ENCODE peak calls at places on chromosomes 7 and 10, in nine cellular contexts. One of them, this sample, is unnamed.

GRCh38 chr7:107810626-107811025 is 7.6 kb upstream of the SLC26A3 start:
- DNase-seq in H54: no peak
- DNase-seq in K562: no peak
- DNase-seq in tibial nerve: no peak
- DNase-seq in lower leg skin: no peak
- DNase-seq in esophagus squamous epithelium: no peak
- DNase-seq in heart left ventricle: no peak
- DNase-seq in A549: no peak
- DNase-seq in upper lobe of left lung: no peak
- DNase-seq in this sample: peak

GRCh38 chr7:95545007-95545615 is 51.2 kb downstream of the PDK4 start:
- DNase-seq in H54: peak
- DNase-seq in K562: no peak
- DNase-seq in tibial nerve: no peak
- DNase-seq in lower leg skin: peak
- DNase-seq in esophagus squamous epithelium: no peak
- DNase-seq in heart left ventricle: peak
- DNase-seq in A549: peak
- DNase-seq in upper lobe of left lung: peak
- DNase-seq in this sample: peak

GRCh38 chr10:133608855-133609254 is 17.7 kb downstream of the FRG2B start:
- DNase-seq in H54: no peak
- DNase-seq in K562: no peak
- DNase-seq in tibial nerve: no peak
- DNase-seq in lower leg skin: no peak
- DNase-seq in esophagus squamous epithelium: no peak
- DNase-seq in heart left ventricle: no peak
- DNase-seq in A549: peak
- DNase-seq in upper lobe of left lung: no peak
- DNase-seq in this sample: no peak

GRCh38 chr7:132053871-132054270 is 497.4 kb upstream of the PODXL start:
- DNase-seq in H54: no peak
- DNase-seq in K562: no peak
- DNase-seq in tibial nerve: no peak
- DNase-seq in lower leg skin: no peak
- DNase-seq in esophagus squamous epithelium: no peak
- DNase-seq in heart left ventricle: no peak
- DNase-seq in A549: no peak
- DNase-seq in upper lobe of left lung: no peak
- DNase-seq in this sample: no peak

GRCh38 chr10:3099291-3100092 is 32.1 kb downstream of the PFKP start:
- DNase-seq in H54: no peak
- DNase-seq in K562: no peak
- DNase-seq in tibial nerve: no peak
- DNase-seq in lower leg skin: no peak
- DNase-seq in esophagus squamous epithelium: no peak
- DNase-seq in heart left ventricle: no peak
- DNase-seq in A549: no peak
- DNase-seq in upper lobe of left lung: peak
- DNase-seq in this sample: no peak

GRCh38 chr10:9299966-9300365 is 1245.5 kb downstream of the GATA3 start:
- DNase-seq in H54: no peak
- DNase-seq in K562: no peak
- DNase-seq in tibial nerve: no peak
- DNase-seq in lower leg skin: no peak
- DNase-seq in esophagus squamous epithelium: no peak
- DNase-seq in heart left ventricle: no peak
- DNase-seq in A549: no peak
- DNase-seq in upper lobe of left lung: no peak
- DNase-seq in this sample: no peak

GRCh38 chr7:2496375-2496774 is 20.2 kb upstream of the GRIFIN start:
- DNase-seq in H54: no peak
- DNase-seq in K562: no peak
- DNase-seq in tibial nerve: no peak
- DNase-seq in lower leg skin: no peak
- DNase-seq in esophagus squamous epithelium: no peak
- DNase-seq in heart left ventricle: no peak
- DNase-seq in A549: no peak
- DNase-seq in upper lobe of left lung: no peak
- DNase-seq in this sample: no peak

GRCh38 chr10:24483701-24484100 is 240.0 kb downstream of the ARHGAP21 start:
- DNase-seq in H54: peak
- DNase-seq in K562: no peak
- DNase-seq in tibial nerve: no peak
- DNase-seq in lower leg skin: peak
- DNase-seq in esophagus squamous epithelium: no peak
- DNase-seq in heart left ventricle: no peak
- DNase-seq in A549: peak
- DNase-seq in upper lobe of left lung: peak
- DNase-seq in this sample: peak

GRCh38 chr7:148620749-148621372 is 30.3 kb downstream of the C7orf33 start:
- DNase-seq in H54: peak
- DNase-seq in K562: no peak
- DNase-seq in tibial nerve: no peak
- DNase-seq in lower leg skin: no peak
- DNase-seq in esophagus squamous epithelium: no peak
- DNase-seq in heart left ventricle: no peak
- DNase-seq in A549: peak
- DNase-seq in upper lobe of left lung: no peak
- DNase-seq in this sample: no peak

GRCh38 chr10:22628309-22628708 is 86.1 kb downstream of the PIP4K2A start:
- DNase-seq in H54: no peak
- DNase-seq in K562: no peak
- DNase-seq in tibial nerve: no peak
- DNase-seq in lower leg skin: no peak
- DNase-seq in esophagus squamous epithelium: no peak
- DNase-seq in heart left ventricle: no peak
- DNase-seq in A549: no peak
- DNase-seq in upper lobe of left lung: no peak
- DNase-seq in this sample: no peak

GRCh38 chr10:44278669-44279337 is 106.1 kb downstream of the CXCL12 start:
- DNase-seq in H54: peak
- DNase-seq in K562: no peak
- DNase-seq in tibial nerve: no peak
- DNase-seq in lower leg skin: no peak
- DNase-seq in esophagus squamous epithelium: no peak
- DNase-seq in heart left ventricle: no peak
- DNase-seq in A549: no peak
- DNase-seq in upper lobe of left lung: no peak
- DNase-seq in this sample: no peak

GRCh38 chr7:37360469-37360868 is 88.2 kb downstream of the ELMO1 start:
- DNase-seq in H54: no peak
- DNase-seq in K562: no peak
- DNase-seq in tibial nerve: no peak
- DNase-seq in lower leg skin: no peak
- DNase-seq in esophagus squamous epithelium: no peak
- DNase-seq in heart left ventricle: no peak
- DNase-seq in A549: no peak
- DNase-seq in upper lobe of left lung: no peak
- DNase-seq in this sample: no peak

GRCh38 chr10:78215645-78216044 is 182.0 kb downstream of the RPS24 start:
- DNase-seq in H54: no peak
- DNase-seq in K562: no peak
- DNase-seq in tibial nerve: peak
- DNase-seq in lower leg skin: peak
- DNase-seq in esophagus squamous epithelium: no peak
- DNase-seq in heart left ventricle: peak
- DNase-seq in A549: no peak
- DNase-seq in upper lobe of left lung: no peak
- DNase-seq in this sample: no peak

GRCh38 chr10:9535744-9536143 is 1481.3 kb downstream of the GATA3 start:
- DNase-seq in H54: no peak
- DNase-seq in K562: no peak
- DNase-seq in tibial nerve: no peak
- DNase-seq in lower leg skin: no peak
- DNase-seq in esophagus squamous epithelium: no peak
- DNase-seq in heart left ventricle: no peak
- DNase-seq in A549: no peak
- DNase-seq in upper lobe of left lung: no peak
- DNase-seq in this sample: no peak

DNA sequence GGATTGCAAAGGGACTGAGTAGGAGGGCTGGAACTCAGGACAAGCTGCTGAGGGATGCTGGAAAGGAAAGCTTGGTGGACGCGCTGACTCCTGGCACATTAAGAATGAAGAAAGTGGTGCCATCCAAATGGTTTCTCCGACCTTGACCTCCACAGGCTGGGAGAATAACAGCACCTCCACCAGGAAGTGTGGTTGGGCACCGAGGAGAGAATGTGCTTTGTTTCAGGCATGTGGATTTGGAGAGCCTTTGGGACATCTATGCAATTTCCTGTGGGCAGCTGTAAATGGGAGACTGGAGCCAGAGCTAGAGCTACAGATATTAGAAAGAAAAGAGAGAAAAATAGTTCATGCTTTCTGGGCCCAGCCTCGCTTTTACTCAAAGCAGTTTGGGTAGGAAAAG is 29.8 kb upstream of the HABP2 start:
- DNase-seq in H54: no peak
- DNase-seq in K562: no peak
- DNase-seq in tibial nerve: no peak
- DNase-seq in lower leg skin: no peak
- DNase-seq in esophagus squamous epithelium: no peak
- DNase-seq in heart left ventricle: no peak
- DNase-seq in A549: no peak
- DNase-seq in upper lobe of left lung: peak
- DNase-seq in this sample: no peak
- TF ChIP-seq POLR2A in H54: no peak
- TF ChIP-seq POLR2A in K562: no peak
- TF ChIP-seq POLR2A in tibial nerve: no peak
- TF ChIP-seq POLR2A in lower leg skin: no peak
- TF ChIP-seq POLR2A in esophagus squamous epithelium: no peak
- TF ChIP-seq POLR2A in heart left ventricle: no peak
- TF ChIP-seq POLR2A in A549: no peak
- TF ChIP-seq POLR2A in upper lobe of left lung: no peak
- TF ChIP-seq POLR2A in this sample: no peak

GRCh38 chr10:110502851-110503301 is 5.2 kb downstream of the DUSP5 start:
- DNase-seq in H54: no peak
- DNase-seq in K562: no peak
- DNase-seq in tibial nerve: no peak
- DNase-seq in lower leg skin: peak
- DNase-seq in esophagus squamous epithelium: no peak
- DNase-seq in heart left ventricle: peak
- DNase-seq in A549: peak
- DNase-seq in upper lobe of left lung: peak
- DNase-seq in this sample: no peak
- TF ChIP-seq POLR2A in H54: no peak
- TF ChIP-seq POLR2A in K562: no peak
- TF ChIP-seq POLR2A in tibial nerve: no peak
- TF ChIP-seq POLR2A in lower leg skin: no peak
- TF ChIP-seq POLR2A in esophagus squamous epithelium: no peak
- TF ChIP-seq POLR2A in heart left ventricle: no peak
- TF ChIP-seq POLR2A in A549: no peak
- TF ChIP-seq POLR2A in upper lobe of left lung: no peak
- TF ChIP-seq POLR2A in this sample: no peak

GRCh38 chr10:53489783-53490182 is 717.2 kb upstream of the MBL2 start:
- DNase-seq in H54: no peak
- DNase-seq in K562: no peak
- DNase-seq in tibial nerve: no peak
- DNase-seq in lower leg skin: no peak
- DNase-seq in esophagus squamous epithelium: no peak
- DNase-seq in heart left ventricle: no peak
- DNase-seq in A549: no peak
- DNase-seq in upper lobe of left lung: no peak
- DNase-seq in this sample: no peak
- TF ChIP-seq POLR2A in H54: no peak
- TF ChIP-seq POLR2A in K562: no peak
- TF ChIP-seq POLR2A in tibial nerve: no peak
- TF ChIP-seq POLR2A in lower leg skin: no peak
- TF ChIP-seq POLR2A in esophagus squamous epithelium: no peak
- TF ChIP-seq POLR2A in heart left ventricle: no peak
- TF ChIP-seq POLR2A in A549: no peak
- TF ChIP-seq POLR2A in upper lobe of left lung: no peak
- TF ChIP-seq POLR2A in this sample: no peak

GRCh38 chr7:105672820-105673219 is 91.5 kb upstream of the EFCAB10 start:
- DNase-seq in H54: no peak
- DNase-seq in K562: no peak
- DNase-seq in tibial nerve: no peak
- DNase-seq in lower leg skin: no peak
- DNase-seq in esophagus squamous epithelium: no peak
- DNase-seq in heart left ventricle: no peak
- DNase-seq in A549: no peak
- DNase-seq in upper lobe of left lung: no peak
- DNase-seq in this sample: no peak

GRCh38 chr7:105677395-105677701 is 96.1 kb upstream of the EFCAB10 start:
- DNase-seq in H54: no peak
- DNase-seq in K562: no peak
- DNase-seq in tibial nerve: no peak
- DNase-seq in lower leg skin: no peak
- DNase-seq in esophagus squamous epithelium: no peak
- DNase-seq in heart left ventricle: no peak
- DNase-seq in A549: no peak
- DNase-seq in upper lobe of left lung: no peak
- DNase-seq in this sample: no peak

GRCh38 chr7:105674200-105675030 is 93.1 kb upstream of the EFCAB10 start:
- DNase-seq in H54: no peak
- DNase-seq in K562: no peak
- DNase-seq in tibial nerve: no peak
- DNase-seq in lower leg skin: no peak
- DNase-seq in esophagus squamous epithelium: no peak
- DNase-seq in heart left ventricle: no peak
- DNase-seq in A549: no peak
- DNase-seq in upper lobe of left lung: no peak
- DNase-seq in this sample: no peak

GRCh38 chr7:105675873-105676484 is 94.7 kb upstream of the EFCAB10 start:
- DNase-seq in H54: no peak
- DNase-seq in K562: no peak
- DNase-seq in tibial nerve: no peak
- DNase-seq in lower leg skin: no peak
- DNase-seq in esophagus squamous epithelium: no peak
- DNase-seq in heart left ventricle: peak
- DNase-seq in A549: no peak
- DNase-seq in upper lobe of left lung: peak
- DNase-seq in this sample: no peak

DNA sequence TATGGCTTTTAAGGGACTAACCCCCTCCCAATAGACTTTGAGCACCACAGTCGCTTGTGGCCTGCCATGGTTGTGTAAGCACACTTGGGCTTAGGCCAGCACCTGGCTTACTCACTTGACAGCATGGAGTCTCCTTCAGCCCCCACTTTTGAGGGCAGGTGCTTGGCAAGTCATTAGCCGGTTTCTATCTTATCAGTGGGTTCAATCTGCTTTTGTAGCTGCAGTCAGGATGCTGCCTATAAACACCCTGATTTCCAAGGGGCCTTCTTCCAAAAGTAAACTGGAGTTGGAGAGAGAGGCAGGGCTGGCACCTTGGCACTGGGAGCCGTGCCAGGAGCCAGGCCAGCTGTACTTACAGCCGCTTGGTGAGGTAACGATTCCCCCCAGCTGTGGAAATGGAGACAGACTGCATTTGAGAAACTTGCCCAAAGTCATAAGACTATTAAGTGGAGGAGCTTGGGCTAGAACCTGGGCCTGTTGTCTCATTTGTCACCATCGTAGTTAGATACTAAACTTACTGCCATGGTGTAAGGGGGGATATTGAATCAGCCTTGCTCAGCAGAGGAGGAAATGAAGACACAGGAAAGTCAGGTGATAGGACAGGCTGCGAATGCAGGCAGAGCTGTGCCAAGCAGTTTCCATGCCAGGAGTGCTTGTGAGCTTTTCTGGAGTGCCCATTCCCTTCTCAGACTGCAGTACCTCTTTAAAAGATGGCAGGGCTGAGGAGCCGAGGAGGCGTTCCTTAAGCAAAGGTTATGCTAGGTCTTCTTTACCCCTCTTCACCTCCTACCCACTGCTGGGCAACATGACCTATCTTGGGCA is 92.3 kb upstream of the EFCAB10 start:
- DNase-seq in H54: no peak
- DNase-seq in K562: no peak
- DNase-seq in tibial nerve: no peak
- DNase-seq in lower leg skin: no peak
- DNase-seq in esophagus squamous epithelium: no peak
- DNase-seq in heart left ventricle: no peak
- DNase-seq in A549: no peak
- DNase-seq in upper lobe of left lung: peak
- DNase-seq in this sample: no peak
- TF ChIP-seq POLR2A in H54: no peak
- TF ChIP-seq POLR2A in K562: no peak
- TF ChIP-seq POLR2A in tibial nerve: no peak
- TF ChIP-seq POLR2A in lower leg skin: no peak
- TF ChIP-seq POLR2A in esophagus squamous epithelium: no peak
- TF ChIP-seq POLR2A in heart left ventricle: no peak
- TF ChIP-seq POLR2A in A549: no peak
- TF ChIP-seq POLR2A in upper lobe of left lung: no peak
- TF ChIP-seq POLR2A in this sample: no peak